ENCODE peak calls at places on chromosomes 2 and 18, in eight cellular contexts. N is HepG2, O is kidney, B is GM23248, J is colonic mucosa, T is HCT116, K is adipocyte, L is SK-N-SH. F is an unnamed sample. For H3K9me3, the result is how much of the 10 kb centered on the place peaks cover.

GRCh38 chr2:84833481-84834150 is 47.3 kb downstream of the TRABD2A start:
- DNase-seq in N (no peak), L (no peak), T (no peak), K (no peak), B (no peak), J (no peak), O (no peak), F (peak)

GRCh38 chr2:47984041-47984440 is 77.7 kb upstream of the FBXO11 start:
- DNase-seq in T (no peak), J (no peak), B (peak), O (no peak), K (no peak), L (no peak), N (no peak), F (no peak)

GRCh38 chr18:57660961-57661360 is 39.3 kb upstream of the NARS1 start:
- DNase-seq in T (no peak), L (no peak), B (peak), O (no peak), J (no peak), N (no peak), K (peak), F (no peak)

GRCh38 chr18:45651269-45651668 is 36.0 kb downstream of the SLC14A2 start:
- DNase-seq in K (no peak), N (peak), L (no peak), O (no peak), B (no peak), T (no peak), J (no peak), F (peak)

GRCh38 chr2:107588960-107589542 is 237.6 kb upstream of the RGPD4 start:
- DNase-seq in T (no peak), B (peak), K (peak), L (no peak), O (no peak), N (no peak), J (no peak), F (no peak)

GRCh38 chr2:109216332-109216731 is 87.3 kb downstream of the SH3RF3 start:
- DNase-seq in O (no peak), N (no peak), T (no peak), K (no peak), B (no peak), J (no peak), L (no peak), F (no peak)

GRCh38 chr2:75064691-75065396 is 106.4 kb downstream of the POLE4 start:
- DNase-seq in N (peak), J (peak), K (peak), L (peak), T (peak), O (no peak), B (peak), F (peak)

GRCh38 chr2:239378918-239379640 is 21.7 kb downstream of the HDAC4 start:
- DNase-seq in N (no peak), O (peak), K (no peak), J (no peak), B (no peak), T (no peak), L (no peak), F (no peak)

GRCh38 chr2:174761837-174762236 is 2.4 kb downstream of the CHRNA1 start:
- DNase-seq in K (peak), L (no peak), O (no peak), B (no peak), N (no peak), T (no peak), J (no peak), F (no peak)

GRCh38 chr2:129761569-129762021 is 217.9 kb upstream of the RAB6C start:
- DNase-seq in N (no peak), J (no peak), K (no peak), B (no peak), T (no peak), O (no peak), L (no peak), F (no peak)

GRCh38 chr2:133241231-133241575 is 327.1 kb downstream of the NCKAP5 start:
- DNase-seq in J (no peak), B (peak), N (no peak), L (no peak), T (no peak), O (no peak), K (peak), F (no peak)

GRCh38 chr2:234291765-234292204 is 205.1 kb downstream of the ARL4C start:
- DNase-seq in B (peak), O (peak), T (no peak), J (peak), L (no peak), K (peak), N (no peak), F (no peak)

GRCh38 chr2:50419778-50420177 is 612.2 kb downstream of the NRXN1 start:
- DNase-seq in K (no peak), N (no peak), T (no peak), J (no peak), B (no peak), L (no peak), O (no peak), F (no peak)

GRCh38 chr2:1600191-1601063 is 143.9 kb downstream of the PXDN start:
- DNase-seq in K (no peak), J (no peak), T (no peak), L (no peak), B (no peak), N (no peak), O (peak), F (no peak)

GRCh38 chr18:39799010-39799409 is 2156.0 kb upstream of the PIK3C3 start:
- DNase-seq in T (no peak), B (peak), K (no peak), L (no peak), N (no peak), O (no peak), J (peak), F (no peak)

GRCh38 chr2:173997269-173997668 is 32.1 kb upstream of the SP3 start:
- DNase-seq in B (peak), T (no peak), J (peak), O (peak), L (no peak), K (no peak), N (no peak), F (peak)

GRCh38 chr2:67514515-67514914 is 117.4 kb downstream of the ETAA1 start:
- DNase-seq in K (peak), N (no peak), O (no peak), L (no peak), J (no peak), T (no peak), B (peak), F (no peak)

GRCh38 chr18:47928466-47928865 is 2.0 kb downstream of the SMAD2 start:
- DNase-seq in O (no peak), B (peak), N (no peak), J (no peak), L (no peak), T (no peak), K (peak), F (no peak)

GRCh38 chr2:151056870-151057269 is 204.8 kb downstream of the RBM43 start:
- DNase-seq in N (no peak), L (no peak), O (no peak), T (no peak), J (no peak), B (peak), K (peak), F (no peak)

GRCh38 chr2:214830794-214831346 is 21.4 kb upstream of the BARD1 start:
- DNase-seq in N (peak), K (peak), T (no peak), J (no peak), L (no peak), B (peak), O (no peak), F (peak)

GRCh38 chr2:232376260-232376659 is 2.3 kb upstream of the ALPP start:
- DNase-seq in K (no peak), N (no peak), O (no peak), T (no peak), J (no peak), B (no peak), L (no peak), F (no peak)

GRCh38 chr18:76667603-76668002 is 154.8 kb upstream of the ZNF236 start:
- DNase-seq in L (no peak), O (no peak), T (no peak), N (no peak), J (no peak), K (no peak), B (no peak), F (no peak)

GRCh38 chr2:126675637-126676036 is 19.7 kb downstream of the GYPC start:
- DNase-seq in T (no peak), J (no peak), N (no peak), K (no peak), L (no peak), B (no peak), O (no peak), F (no peak)
- H3K9me3 ChIP-seq in T (under half), J (under half), N (under half), K (under half), L (under half), B (under half), O (under half), F (under half)

GRCh38 chr2:46459694-46460093 is 19.7 kb upstream of the TMEM247 start:
- DNase-seq in L (no peak), B (no peak), T (no peak), O (no peak), K (no peak), J (no peak), N (no peak), F (no peak)

GRCh38 chr2:46460241-46460921 is 19.0 kb upstream of the TMEM247 start:
- DNase-seq in J (no peak), K (no peak), N (peak), L (peak), B (no peak), O (peak), T (no peak), F (no peak)

GRCh38 chr2:46462936-46463335 is 16.4 kb upstream of the TMEM247 start:
- DNase-seq in B (peak), L (no peak), J (no peak), T (no peak), O (no peak), K (peak), N (no peak), F (no peak)

GRCh38 chr2:46461716-46462171 is 17.6 kb upstream of the TMEM247 start:
- DNase-seq in N (no peak), J (no peak), L (no peak), B (no peak), K (no peak), O (no peak), T (no peak), F (peak)

DNA sequence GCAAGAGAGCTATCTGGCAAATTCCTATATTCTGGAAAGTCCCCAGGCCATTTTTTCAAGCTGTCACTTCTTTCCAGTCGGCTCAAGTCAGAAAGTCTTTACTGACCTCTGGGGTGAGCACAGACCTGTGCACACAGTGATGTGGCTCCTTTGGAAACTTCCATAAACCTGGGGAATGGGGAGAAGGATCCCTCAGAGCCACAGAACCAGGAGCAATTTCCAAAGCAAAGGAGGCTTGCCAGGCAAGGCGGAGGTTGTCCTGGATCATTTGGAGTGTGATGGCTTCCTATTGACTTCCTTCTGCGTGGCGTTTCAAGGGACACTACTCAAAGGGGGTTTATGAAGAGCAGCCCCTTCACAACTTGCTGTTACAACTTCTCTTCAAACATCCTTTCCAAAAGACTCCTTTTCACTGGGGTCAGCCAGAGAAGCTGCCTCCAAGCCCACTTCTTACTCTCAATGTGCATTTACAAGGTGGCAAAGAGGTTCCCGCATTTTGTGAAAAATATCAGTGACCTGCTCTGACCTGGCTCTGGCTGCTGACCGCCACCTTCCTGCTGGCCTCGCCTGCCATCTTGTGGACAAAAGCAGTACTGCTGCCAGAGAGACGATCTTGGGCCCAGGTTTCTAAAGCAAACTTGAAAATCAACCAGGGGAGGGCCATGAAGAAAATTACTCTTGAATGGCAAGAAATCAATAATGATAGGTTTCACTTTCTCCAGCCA is 18.2 kb upstream of the TMEM247 start:
- DNase-seq in O (peak), L (peak), B (peak), K (peak), T (peak), N (peak), J (peak), F (peak)
- H3K9ac ChIP-seq in O (no peak), L (no peak), B (no peak), K (no peak), T (no peak), N (no peak), J (peak), F (no peak)

GRCh38 chr2:45008296-45009129 is 739 bp downstream of the SIX2 start:
- DNase-seq in B (peak), K (no peak), L (peak), O (peak), N (no peak), J (no peak), T (no peak), F (no peak)
- H3K9me3 ChIP-seq in B (under half), K (under half), L (under half), O (under half), N (under half), J (under half), T (under half), F (under half)

GRCh38 chr2:201120500-201120899 is 4.5 kb downstream of the CFLAR start:
- DNase-seq in N (no peak), J (no peak), K (no peak), L (no peak), T (no peak), O (no peak), B (no peak), F (peak)
- H3K9ac ChIP-seq in N (no peak), J (peak), K (peak), L (no peak), T (no peak), O (peak), B (peak), F (peak)

GRCh38 chr2:4718777-4719176 is 973.4 kb upstream of the SOX11 start:
- DNase-seq in T (no peak), N (no peak), B (no peak), O (no peak), L (no peak), J (no peak), K (no peak), F (no peak)
- H3K9me3 ChIP-seq in T (under half), N (half or more), B (under half), O (under half), L (under half), J (under half), K (under half), F (under half)

GRCh38 chr2:118667366-118667765 is 180.1 kb downstream of the EN1 start:
- DNase-seq in T (no peak), L (no peak), K (no peak), B (peak), O (no peak), N (no peak), J (no peak), F (no peak)

GRCh38 chr2:118669639-118670038 is 177.8 kb downstream of the EN1 start:
- DNase-seq in J (no peak), B (peak), L (no peak), O (no peak), N (no peak), T (no peak), K (peak), F (no peak)

GRCh38 chr2:118667964-118668363 is 179.5 kb downstream of the EN1 start:
- DNase-seq in J (no peak), T (no peak), B (peak), K (peak), N (no peak), L (no peak), O (no peak), F (no peak)

GRCh38 chr2:118670281-118670680 is 177.2 kb downstream of the EN1 start:
- DNase-seq in T (no peak), J (no peak), L (no peak), N (no peak), B (peak), O (no peak), K (peak), F (no peak)

DNA sequence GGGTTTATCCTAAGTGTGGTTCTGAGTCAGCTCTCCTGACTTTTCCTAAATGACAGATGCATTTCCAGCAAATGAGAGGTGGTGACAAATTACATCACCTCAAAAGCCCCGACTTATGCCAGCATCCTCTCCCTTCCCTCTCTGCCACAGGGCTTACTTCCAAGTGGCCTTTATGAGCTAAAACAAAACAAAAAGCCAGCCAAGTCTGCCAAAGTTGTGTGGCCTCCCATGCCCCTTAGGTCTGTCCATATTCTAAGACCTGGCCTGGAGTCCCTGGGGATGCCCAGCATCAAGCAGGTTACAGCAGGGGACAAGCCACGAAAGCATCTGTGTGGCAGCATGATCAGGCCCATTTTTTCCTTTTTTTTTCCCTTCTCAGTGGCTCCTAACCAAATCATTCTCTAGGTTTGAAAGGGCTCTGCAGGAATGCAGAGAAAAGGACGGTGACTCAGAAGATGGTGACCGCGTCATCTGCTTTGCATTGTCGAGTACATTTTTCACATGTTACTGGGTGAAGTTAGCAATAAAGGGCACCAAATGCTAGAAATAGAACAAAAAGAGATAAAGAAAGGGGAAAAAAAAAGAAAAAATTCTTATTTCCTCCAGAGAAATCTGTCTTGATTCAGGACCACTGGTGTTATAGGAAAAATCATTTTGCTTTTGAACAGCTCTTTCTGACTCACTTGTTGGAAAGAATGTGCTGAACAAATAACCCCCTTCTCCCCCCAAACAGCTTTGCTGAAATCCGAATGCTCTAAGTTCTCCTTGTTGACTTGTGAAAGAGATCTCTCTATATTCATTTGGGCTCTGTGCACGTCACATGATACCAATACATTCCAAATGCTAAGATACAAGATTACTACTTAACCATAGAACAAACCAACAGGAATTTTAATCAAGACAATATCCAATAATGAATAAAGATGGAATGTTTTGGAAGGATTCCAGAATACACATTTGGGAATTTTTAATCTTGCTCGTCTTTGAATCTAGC is 178.7 kb downstream of the EN1 start:
- DNase-seq in L (no peak), B (peak), T (peak), N (peak), J (no peak), K (peak), O (no peak), F (no peak)
- H3K9ac ChIP-seq in L (peak), B (peak), T (no peak), N (no peak), J (no peak), K (peak), O (no peak), F (no peak)